ENCODE peak calls at places on chromosomes 12 and 14, in five cellular contexts. Y is H1; C is AG20443; T is stimulated activated CD4-positive, alpha-beta T cell treated with anti-CD3 and anti-CD28 coated beads, Interleukin-2, amount 100 ng/mL, for 4 hours; O is AG08396. K is an unnamed sample.

GRCh38 chr12:125276567-125276966 is 211.3 kb downstream of the AACS start:
- DNase-seq in Y (no peak), C (no peak), T (no peak), O (no peak), K (no peak)

GRCh38 chr14:49594347-49595089 is 4.2 kb upstream of the LRR1 start:
- DNase-seq in Y (no peak), C (peak), T (no peak), O (peak), K (no peak)

GRCh38 chr14:92880851-92881250 is 42.1 kb upstream of the CHGA start:
- DNase-seq in Y (peak), C (peak), T (no peak), O (peak), K (peak)

GRCh38 chr12:52867636-52868035 is 18.8 kb upstream of the KRT78 start:
- DNase-seq in Y (no peak), C (peak), T (peak), O (no peak), K (no peak)

GRCh38 chr14:105600939-105601359 is 74.6 kb downstream of the TMEM121 start:
- DNase-seq in Y (no peak), C (no peak), T (no peak), O (no peak), K (no peak)

GRCh38 chr12:101773560-101774206 is 34.4 kb upstream of the SYCP3 start:
- DNase-seq in Y (peak), C (peak), T (peak), O (peak), K (peak)

GRCh38 chr12:12896261-12896660 is 4.9 kb downstream of the GPRC5A start:
- DNase-seq in Y (no peak), C (peak), T (no peak), O (no peak), K (no peak)

GRCh38 chr14:104799657-104800599 is 973 bp upstream of the ZBTB42 start:
- DNase-seq in Y (peak), C (peak), T (peak), O (peak), K (no peak)

GRCh38 chr12:132866251-132866828 is 21.1 kb downstream of the CHFR start:
- DNase-seq in Y (no peak), C (no peak), T (no peak), O (peak), K (no peak)

GRCh38 chr12:1720494-1720893 is 29.6 kb downstream of the ADIPOR2 start:
- DNase-seq in Y (no peak), C (no peak), T (no peak), O (no peak), K (no peak)

GRCh38 chr12:3551386-3551785 is 60.4 kb downstream of the PRMT8 start:
- DNase-seq in Y (peak), C (no peak), T (no peak), O (no peak), K (no peak)

GRCh38 chr14:98909251-98909944 is 362.6 kb downstream of the BCL11B start:
- DNase-seq in Y (no peak), C (no peak), T (no peak), O (no peak), K (no peak)